ENCODE peak calls at places on chromosomes 12 and 14, in eight cellular contexts. S, Q, I, D, R, E, T and A are unnamed samples.

GRCh38 chr12:124369901-124370378 is 75.0 kb downstream of the RFLNA start:
- ATAC-seq in S (peak; percentile 46), T (no peak), E (no peak), Q (no peak), R (no peak), D (peak; percentile 58), I (peak; percentile 0), A (peak; percentile 18)

GRCh38 chr14:34496679-34497513 is 34.9 kb upstream of the SPTSSA start:
- ATAC-seq in T (no peak), R (peak; percentile 88), Q (peak; percentile 89), D (peak; percentile 71), S (peak; percentile 91), I (peak; percentile 78), E (peak; percentile 87), A (peak; percentile 96)

GRCh38 chr12:124953689-124954405 is 35.1 kb downstream of the DHX37 start:
- ATAC-seq in Q (no peak), S (no peak), R (no peak), I (no peak), D (no peak), E (no peak), T (no peak), A (no peak)

GRCh38 chr14:75458305-75458704 is 30.5 kb downstream of the JDP2 start:
- ATAC-seq in I (no peak), E (no peak), T (no peak), Q (no peak), S (no peak), R (no peak), D (no peak), A (no peak)

GRCh38 chr14:22070119-22070982 is 396.7 kb upstream of the OR4E1 start:
- ATAC-seq in Q (peak; percentile 95), T (peak; percentile 70), S (no peak), R (no peak), E (no peak), I (no peak), D (peak; percentile 30), A (peak; percentile 53)

GRCh38 chr14:51884086-51884927 is 23.9 kb downstream of the GNG2 start:
- ATAC-seq in T (peak; percentile 84), R (no peak), S (no peak), I (peak; percentile 79), D (no peak), Q (no peak), E (peak; percentile 46), A (peak; percentile 43)

GRCh38 chr12:110301065-110301806 is 20.2 kb downstream of the ATP2A2 start:
- ATAC-seq in D (no peak), I (no peak), S (no peak), R (no peak), T (peak; percentile 17), Q (no peak), E (no peak), A (no peak)

GRCh38 chr14:59394268-59394667 is 70.9 kb downstream of the GPR135 start:
- ATAC-seq in I (no peak), S (no peak), R (no peak), D (no peak), E (no peak), T (no peak), Q (no peak), A (no peak)

GRCh38 chr12:32273063-32273521 is 126.3 kb upstream of the FGD4 start:
- ATAC-seq in S (no peak), I (no peak), Q (peak; percentile 43), T (peak; percentile 87), E (peak; percentile 82), R (no peak), D (no peak), A (no peak)

GRCh38 chr12:55051197-55051920 is 31.6 kb downstream of the NEUROD4 start:
- ATAC-seq in R (no peak), Q (peak; percentile 80), I (no peak), S (no peak), E (no peak), T (no peak), D (no peak), A (no peak)

GRCh38 chr12:50625029-50625875 is 120.5 kb downstream of the DIP2B start:
- ATAC-seq in S (no peak), R (no peak), T (no peak), E (peak; percentile 76), Q (no peak), D (no peak), I (no peak), A (no peak)

GRCh38 chr12:2551514-2551913 is 243.3 kb upstream of the FKBP4 start:
- ATAC-seq in D (no peak), I (no peak), Q (no peak), S (no peak), E (no peak), R (no peak), T (no peak), A (no peak)

GRCh38 chr12:65659681-65660080 is 164.6 kb upstream of the HMGA2 start:
- ATAC-seq in R (no peak), T (no peak), I (no peak), Q (no peak), D (no peak), E (no peak), S (no peak), A (no peak)
- TF ChIP-seq POLR2AphosphoS5 in R (no peak), T (no peak), I (no peak), Q (no peak), D (no peak), E (no peak), S (no peak), A (no peak)

DNA sequence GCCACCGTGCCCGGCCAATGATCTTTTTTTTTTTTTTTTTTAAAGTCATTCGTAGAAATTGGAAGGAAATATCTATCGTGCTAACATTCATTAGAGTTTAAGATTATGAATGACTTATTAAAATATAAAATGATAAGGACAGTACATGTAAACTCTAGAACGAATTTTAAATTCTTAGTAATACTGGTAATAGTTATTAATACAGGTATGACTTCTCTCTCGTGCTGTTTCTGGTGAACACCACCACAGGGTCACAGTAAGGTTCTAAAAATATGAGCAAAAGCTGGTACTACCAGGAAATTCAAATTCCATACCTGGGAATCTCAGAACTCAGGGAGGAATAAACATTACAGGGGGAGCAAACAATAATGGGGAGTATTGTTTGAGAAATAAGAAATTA is 26.2 kb downstream of the WNK1 start:
- ATAC-seq in I (no peak), Q (no peak), S (no peak), R (no peak), D (no peak), E (no peak), T (no peak), A (no peak)
- H3K4me1 ChIP-seq in I (peaks cover 41% of the 10 kb centered on the region), Q (peaks cover 14% of the 10 kb centered on the region), S (peaks cover 67% of the 10 kb centered on the region), R (peaks cover 5% of the 10 kb centered on the region), D (peaks cover 73% of the 10 kb centered on the region), E (no peaks in the 10 kb centered on the region), T (peaks cover 22% of the 10 kb centered on the region), A (no peaks in the 10 kb centered on the region)

GRCh38 chr14:101851716-101852395 is 90.3 kb downstream of the PPP2R5C start:
- ATAC-seq in E (no peak), Q (no peak), T (peak; percentile 73), D (no peak), I (no peak), S (no peak), R (no peak), A (peak; percentile 25)

GRCh38 chr14:101852785-101853184 is 91.3 kb downstream of the PPP2R5C start:
- ATAC-seq in Q (no peak), I (no peak), R (no peak), T (no peak), E (no peak), D (no peak), S (no peak), A (no peak)

GRCh38 chr14:101855958-101856357 is 94.4 kb downstream of the PPP2R5C start:
- ATAC-seq in S (no peak), D (no peak), E (peak; percentile 32), T (no peak), I (no peak), Q (no peak), R (no peak), A (no peak)

GRCh38 chr14:101853455-101854018 is 92.0 kb downstream of the PPP2R5C start:
- ATAC-seq in S (no peak), T (no peak), R (no peak), D (no peak), I (no peak), Q (peak; percentile 31), E (no peak), A (no peak)

GRCh38 chr14:101854366-101854765 is 92.9 kb downstream of the PPP2R5C start:
- ATAC-seq in Q (peak; percentile 30), D (no peak), T (no peak), R (no peak), I (peak; percentile 55), E (no peak), S (no peak), A (no peak)
- TF ChIP-seq POLR2AphosphoS5 in Q (no peak), D (no peak), T (no peak), R (no peak), I (peak; percentile 32), E (no peak), S (no peak), A (no peak)

GRCh38 chr14:24143511-24143910 is 2.1 kb upstream of the EMC9 start:
- ATAC-seq in S (no peak), T (no peak), Q (no peak), E (no peak), D (no peak), I (no peak), R (no peak), A (no peak)
- H3K4me1 ChIP-seq in S (peaks cover 16% of the 10 kb centered on the region), T (peaks cover 24% of the 10 kb centered on the region), Q (peaks cover 23% of the 10 kb centered on the region), E (peaks cover 47% of the 10 kb centered on the region), D (peaks cover 63% of the 10 kb centered on the region), I (peaks cover 48% of the 10 kb centered on the region), R (peaks cover 35% of the 10 kb centered on the region), A (no peaks in the 10 kb centered on the region)

GRCh38 chr12:8781326-8781725 is 41.1 kb upstream of the A2ML1 start:
- ATAC-seq in Q (no peak), S (no peak), I (no peak), T (no peak), D (no peak), R (no peak), E (no peak), A (no peak)

GRCh38 chr12:8784464-8784863 is 38.0 kb upstream of the A2ML1 start:
- ATAC-seq in S (no peak), T (no peak), Q (peak; percentile 18), I (no peak), E (no peak), R (no peak), D (no peak), A (no peak)

GRCh38 chr12:8779862-8780261 is 42.6 kb upstream of the A2ML1 start:
- ATAC-seq in E (no peak), S (no peak), T (peak; percentile 54), D (no peak), Q (peak; percentile 18), I (no peak), R (peak; percentile 73), A (no peak)

GRCh38 chr12:8780389-8780788 is 42.0 kb upstream of the A2ML1 start:
- ATAC-seq in R (peak; percentile 88), Q (peak; percentile 85), D (peak; percentile 46), I (no peak), T (peak; percentile 42), E (peak; percentile 81), S (no peak), A (no peak)

GRCh38 chr12:8785499-8785898 is 36.9 kb upstream of the A2ML1 start:
- ATAC-seq in T (no peak), Q (no peak), I (no peak), E (no peak), D (no peak), R (no peak), S (no peak), A (no peak)
- TF ChIP-seq POLR2AphosphoS5 in T (no peak), Q (no peak), I (no peak), E (no peak), D (no peak), R (no peak), S (no peak), A (no peak)